ENCODE peak calls at places on chromosomes 11 and 22, in eight cellular contexts. One of them, this sample, is unnamed.

GRCh38 chr22:38240734-38241252 is 32.0 kb downstream of the TMEM184B start:
- DNase-seq in breast epithelium: peak; percentile 42
- DNase-seq in transverse colon: peak; percentile 59
- DNase-seq in HCT116: peak; percentile 69
- DNase-seq in prostate gland: peak; percentile 36
- DNase-seq in GM12878: no peak
- DNase-seq in stomach: peak; percentile 71
- DNase-seq in endothelial cell of umbilical vein: peak; percentile 94
- DNase-seq in this sample: no peak

GRCh38 chr11:36210529-36210928 is 78.7 kb downstream of the COMMD9 start:
- DNase-seq in endothelial cell of umbilical vein: no peak
- DNase-seq in breast epithelium: no peak
- DNase-seq in prostate gland: no peak
- DNase-seq in GM12878: no peak
- DNase-seq in transverse colon: no peak
- DNase-seq in stomach: no peak
- DNase-seq in HCT116: no peak
- DNase-seq in this sample: no peak

GRCh38 chr11:46242462-46242960 is 35.0 kb upstream of the CREB3L1 start:
- DNase-seq in endothelial cell of umbilical vein: no peak
- DNase-seq in stomach: no peak
- DNase-seq in GM12878: no peak
- DNase-seq in HCT116: no peak
- DNase-seq in prostate gland: no peak
- DNase-seq in breast epithelium: no peak
- DNase-seq in transverse colon: no peak
- DNase-seq in this sample: no peak

GRCh38 chr11:5610446-5610845 is 14.0 kb downstream of the TRIM6 start:
- DNase-seq in stomach: no peak
- DNase-seq in breast epithelium: no peak
- DNase-seq in endothelial cell of umbilical vein: no peak
- DNase-seq in prostate gland: no peak
- DNase-seq in transverse colon: no peak
- DNase-seq in GM12878: no peak
- DNase-seq in HCT116: no peak
- DNase-seq in this sample: no peak

GRCh38 chr11:33910261-33910959 is 18.5 kb upstream of the LMO2 start:
- DNase-seq in breast epithelium: no peak
- DNase-seq in transverse colon: no peak
- DNase-seq in HCT116: no peak
- DNase-seq in endothelial cell of umbilical vein: peak; percentile 42
- DNase-seq in prostate gland: no peak
- DNase-seq in stomach: no peak
- DNase-seq in GM12878: no peak
- DNase-seq in this sample: no peak

GRCh38 chr11:73353422-73353821 is 22.8 kb upstream of the RELT start:
- DNase-seq in stomach: no peak
- DNase-seq in endothelial cell of umbilical vein: no peak
- DNase-seq in transverse colon: no peak
- DNase-seq in breast epithelium: no peak
- DNase-seq in HCT116: no peak
- DNase-seq in prostate gland: no peak
- DNase-seq in GM12878: no peak
- DNase-seq in this sample: no peak

GRCh38 chr11:104650234-104650633 is 248.0 kb downstream of the CASP12 start:
- DNase-seq in endothelial cell of umbilical vein: no peak
- DNase-seq in GM12878: no peak
- DNase-seq in breast epithelium: no peak
- DNase-seq in prostate gland: no peak
- DNase-seq in stomach: no peak
- DNase-seq in HCT116: no peak
- DNase-seq in transverse colon: no peak
- DNase-seq in this sample: no peak

GRCh38 chr11:11155962-11156815 is 196.9 kb downstream of the CSNK2A3 start:
- DNase-seq in transverse colon: no peak
- DNase-seq in HCT116: peak; percentile 18
- DNase-seq in endothelial cell of umbilical vein: no peak
- DNase-seq in GM12878: no peak
- DNase-seq in stomach: no peak
- DNase-seq in prostate gland: no peak
- DNase-seq in breast epithelium: no peak
- DNase-seq in this sample: no peak

GRCh38 chr22:41482319-41482935 is 13.5 kb downstream of the ACO2 start:
- DNase-seq in endothelial cell of umbilical vein: no peak
- DNase-seq in prostate gland: no peak
- DNase-seq in HCT116: no peak
- DNase-seq in GM12878: no peak
- DNase-seq in breast epithelium: no peak
- DNase-seq in stomach: no peak
- DNase-seq in transverse colon: no peak
- DNase-seq in this sample: no peak

GRCh38 chr11:10973416-10973815 is 115.6 kb upstream of the ZBED5 start:
- DNase-seq in stomach: no peak
- DNase-seq in prostate gland: no peak
- DNase-seq in endothelial cell of umbilical vein: no peak
- DNase-seq in breast epithelium: no peak
- DNase-seq in transverse colon: no peak
- DNase-seq in HCT116: no peak
- DNase-seq in GM12878: no peak
- DNase-seq in this sample: no peak

GRCh38 chr11:34345012-34345804 is 12.6 kb downstream of the ABTB2 start:
- DNase-seq in HCT116: peak; percentile 52
- DNase-seq in stomach: peak; percentile 49
- DNase-seq in prostate gland: peak; percentile 36
- DNase-seq in GM12878: no peak
- DNase-seq in breast epithelium: no peak
- DNase-seq in endothelial cell of umbilical vein: no peak
- DNase-seq in transverse colon: no peak
- DNase-seq in this sample: peak; percentile 75

GRCh38 chr22:23970201-23970641 is 3.5 kb downstream of the DDTL start:
- DNase-seq in HCT116: no peak
- DNase-seq in breast epithelium: no peak
- DNase-seq in transverse colon: no peak
- DNase-seq in stomach: no peak
- DNase-seq in endothelial cell of umbilical vein: no peak
- DNase-seq in GM12878: no peak
- DNase-seq in prostate gland: no peak
- DNase-seq in this sample: no peak

GRCh38 chr22:17897411-17897810 is 123.1 kb upstream of the BID start:
- DNase-seq in endothelial cell of umbilical vein: no peak
- DNase-seq in transverse colon: no peak
- DNase-seq in prostate gland: no peak
- DNase-seq in breast epithelium: no peak
- DNase-seq in GM12878: no peak
- DNase-seq in HCT116: no peak
- DNase-seq in stomach: no peak
- DNase-seq in this sample: no peak

GRCh38 chr11:47469411-47470179 is 20.7 kb upstream of the RAPSN start:
- DNase-seq in stomach: no peak
- DNase-seq in endothelial cell of umbilical vein: no peak
- DNase-seq in GM12878: no peak
- DNase-seq in transverse colon: no peak
- DNase-seq in HCT116: no peak
- DNase-seq in prostate gland: no peak
- DNase-seq in breast epithelium: no peak
- DNase-seq in this sample: no peak

GRCh38 chr11:71420455-71421241 is 27.5 kb downstream of the DHCR7 start:
- DNase-seq in transverse colon: peak; percentile 56
- DNase-seq in HCT116: peak; percentile 56
- DNase-seq in stomach: peak; percentile 68
- DNase-seq in GM12878: peak; percentile 25
- DNase-seq in breast epithelium: no peak
- DNase-seq in prostate gland: peak; percentile 26
- DNase-seq in endothelial cell of umbilical vein: peak; percentile 32
- DNase-seq in this sample: no peak

GRCh38 chr11:45665933-45666647 is 668 bp upstream of the CHST1 start:
- DNase-seq in stomach: no peak
- DNase-seq in endothelial cell of umbilical vein: peak; percentile 25
- DNase-seq in HCT116: no peak
- DNase-seq in breast epithelium: no peak
- DNase-seq in transverse colon: no peak
- DNase-seq in prostate gland: no peak
- DNase-seq in GM12878: no peak
- DNase-seq in this sample: peak; percentile 74

GRCh38 chr11:44831605-44832394 is 105.0 kb downstream of the TSPAN18 start:
- DNase-seq in GM12878: no peak
- DNase-seq in HCT116: no peak
- DNase-seq in prostate gland: no peak
- DNase-seq in transverse colon: no peak
- DNase-seq in endothelial cell of umbilical vein: no peak
- DNase-seq in breast epithelium: no peak
- DNase-seq in stomach: no peak
- DNase-seq in this sample: no peak

GRCh38 chr11:12669930-12670329 is 4.3 kb upstream of the TEAD1 start:
- DNase-seq in endothelial cell of umbilical vein: no peak
- DNase-seq in HCT116: no peak
- DNase-seq in stomach: no peak
- DNase-seq in prostate gland: no peak
- DNase-seq in breast epithelium: no peak
- DNase-seq in GM12878: no peak
- DNase-seq in transverse colon: no peak
- DNase-seq in this sample: no peak

GRCh38 chr22:23125512-23126103 is 16.2 kb downstream of the RSPH14 start:
- DNase-seq in HCT116: no peak
- DNase-seq in endothelial cell of umbilical vein: no peak
- DNase-seq in GM12878: no peak
- DNase-seq in transverse colon: no peak
- DNase-seq in stomach: no peak
- DNase-seq in prostate gland: no peak
- DNase-seq in breast epithelium: no peak
- DNase-seq in this sample: no peak

GRCh38 chr11:64088159-64089026 is 52.7 kb downstream of the FLRT1 start:
- DNase-seq in endothelial cell of umbilical vein: no peak
- DNase-seq in breast epithelium: no peak
- DNase-seq in stomach: no peak
- DNase-seq in HCT116: peak; percentile 6
- DNase-seq in transverse colon: no peak
- DNase-seq in prostate gland: peak; percentile 32
- DNase-seq in GM12878: no peak
- DNase-seq in this sample: no peak

GRCh38 chr11:75265851-75266531 is 25.4 kb downstream of the TPBGL start:
- DNase-seq in endothelial cell of umbilical vein: no peak
- DNase-seq in breast epithelium: no peak
- DNase-seq in transverse colon: peak; percentile 6
- DNase-seq in HCT116: no peak
- DNase-seq in GM12878: no peak
- DNase-seq in stomach: no peak
- DNase-seq in prostate gland: no peak
- DNase-seq in this sample: peak; percentile 67

DNA sequence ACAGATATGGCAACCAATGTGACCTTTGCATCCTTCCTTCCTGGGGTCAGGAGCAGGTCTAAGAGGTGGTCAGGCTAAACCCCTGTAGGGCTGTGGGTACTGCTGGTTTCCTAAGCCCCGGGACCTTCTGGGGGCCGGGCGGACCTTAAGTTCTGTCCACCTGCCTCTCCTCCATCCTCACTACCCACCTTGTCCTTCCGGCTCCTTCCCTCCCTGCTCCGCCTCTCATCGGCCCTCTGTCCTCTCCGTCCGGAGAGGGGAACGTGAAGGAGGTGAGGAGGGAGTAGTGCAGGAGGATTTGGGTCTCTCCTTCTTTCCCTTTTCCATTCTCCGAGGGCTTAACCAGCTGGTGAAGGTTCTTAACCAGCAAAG is 28.3 kb upstream of the PARVB start:
- DNase-seq in prostate gland: no peak
- DNase-seq in breast epithelium: no peak
- DNase-seq in HCT116: no peak
- DNase-seq in endothelial cell of umbilical vein: no peak
- DNase-seq in transverse colon: no peak
- DNase-seq in stomach: no peak
- DNase-seq in GM12878: no peak
- DNase-seq in this sample: no peak
- TF ChIP-seq POLR2AphosphoS5 in prostate gland: no peak
- TF ChIP-seq POLR2AphosphoS5 in breast epithelium: no peak
- TF ChIP-seq POLR2AphosphoS5 in HCT116: no peak
- TF ChIP-seq POLR2AphosphoS5 in endothelial cell of umbilical vein: no peak
- TF ChIP-seq POLR2AphosphoS5 in transverse colon: no peak
- TF ChIP-seq POLR2AphosphoS5 in stomach: no peak
- TF ChIP-seq POLR2AphosphoS5 in GM12878: no peak
- TF ChIP-seq POLR2AphosphoS5 in this sample: no peak

DNA sequence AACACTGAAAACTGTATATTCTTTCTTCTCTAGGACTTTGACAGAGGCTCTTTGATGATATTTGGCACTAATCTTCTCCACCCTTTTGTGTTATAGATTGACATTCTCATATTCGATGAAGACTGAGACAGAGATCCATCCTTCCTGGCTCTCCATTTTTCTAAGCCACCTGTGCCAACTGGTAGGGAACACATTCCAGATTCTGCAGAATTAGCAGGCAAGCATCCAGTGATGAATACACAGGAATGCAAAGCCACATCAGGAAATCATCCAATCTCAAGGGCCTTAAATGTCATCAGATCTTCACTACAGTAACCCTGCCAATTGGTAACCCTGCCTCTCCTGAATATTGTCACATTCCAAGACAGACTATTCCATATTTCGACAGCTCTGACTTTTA is 718.4 kb upstream of the API5 start:
- DNase-seq in GM12878: no peak
- DNase-seq in endothelial cell of umbilical vein: no peak
- DNase-seq in stomach: no peak
- DNase-seq in prostate gland: no peak
- DNase-seq in breast epithelium: no peak
- DNase-seq in transverse colon: no peak
- DNase-seq in HCT116: no peak
- DNase-seq in this sample: no peak
- H3K4me1 ChIP-seq in GM12878: no peaks in the 10 kb centered on the region
- H3K4me1 ChIP-seq in endothelial cell of umbilical vein: no peaks in the 10 kb centered on the region
- H3K4me1 ChIP-seq in stomach: no peaks in the 10 kb centered on the region
- H3K4me1 ChIP-seq in prostate gland: no peaks in the 10 kb centered on the region
- H3K4me1 ChIP-seq in breast epithelium: no peaks in the 10 kb centered on the region
- H3K4me1 ChIP-seq in transverse colon: no peaks in the 10 kb centered on the region
- H3K4me1 ChIP-seq in HCT116: no peaks in the 10 kb centered on the region
- H3K4me1 ChIP-seq in this sample: no peaks in the 10 kb centered on the region

GRCh38 chr11:19398772-19399542 is 158.2 kb upstream of the E2F8 start:
- DNase-seq in stomach: peak; percentile 33
- DNase-seq in endothelial cell of umbilical vein: no peak
- DNase-seq in prostate gland: no peak
- DNase-seq in transverse colon: peak; percentile 30
- DNase-seq in HCT116: no peak
- DNase-seq in breast epithelium: no peak
- DNase-seq in GM12878: no peak
- DNase-seq in this sample: peak; percentile 79
- TF ChIP-seq POLR2AphosphoS5 in stomach: no peak
- TF ChIP-seq POLR2AphosphoS5 in endothelial cell of umbilical vein: no peak
- TF ChIP-seq POLR2AphosphoS5 in prostate gland: no peak
- TF ChIP-seq POLR2AphosphoS5 in transverse colon: no peak
- TF ChIP-seq POLR2AphosphoS5 in HCT116: no peak
- TF ChIP-seq POLR2AphosphoS5 in breast epithelium: no peak
- TF ChIP-seq POLR2AphosphoS5 in GM12878: no peak
- TF ChIP-seq POLR2AphosphoS5 in this sample: peak; percentile 24

GRCh38 chr11:68383976-68384501 is 71.6 kb downstream of the LRP5 start:
- DNase-seq in prostate gland: peak; percentile 47
- DNase-seq in stomach: peak; percentile 71
- DNase-seq in endothelial cell of umbilical vein: peak; percentile 41
- DNase-seq in transverse colon: peak; percentile 75
- DNase-seq in breast epithelium: no peak
- DNase-seq in GM12878: no peak
- DNase-seq in HCT116: peak; percentile 24
- DNase-seq in this sample: peak; percentile 83
- H3K4me1 ChIP-seq in prostate gland: peaks cover 20% of the 10 kb centered on the region
- H3K4me1 ChIP-seq in stomach: peaks cover 53% of the 10 kb centered on the region
- H3K4me1 ChIP-seq in endothelial cell of umbilical vein: peaks cover 33% of the 10 kb centered on the region
- H3K4me1 ChIP-seq in transverse colon: peaks cover 41% of the 10 kb centered on the region
- H3K4me1 ChIP-seq in breast epithelium: peaks cover 13% of the 10 kb centered on the region
- H3K4me1 ChIP-seq in GM12878: peaks cover 32% of the 10 kb centered on the region
- H3K4me1 ChIP-seq in HCT116: no peaks in the 10 kb centered on the region
- H3K4me1 ChIP-seq in this sample: peaks cover 51% of the 10 kb centered on the region